ENCODE peak calls at places on chromosomes 1 and 21, in five cellular contexts. B is HTR-8/SVneo, A is A549, G is H9, K is lower lobe of right lung. Y is an unnamed sample.

GRCh38 chr1:178492341-178492740 is 4.4 kb downstream of the CLEC20A start:
- DNase-seq in B (no peak), A (no peak), G (no peak), K (no peak), Y (peak)

GRCh38 chr1:244796719-244797406 is 38.6 kb upstream of the COX20 start:
- DNase-seq in B (peak), A (peak), G (no peak), K (no peak), Y (peak)

GRCh38 chr1:91913018-91913417 is 27.1 kb upstream of the TGFBR3 start:
- DNase-seq in B (no peak), A (no peak), G (no peak), K (no peak), Y (no peak)

GRCh38 chr1:8040586-8040985 is 14.5 kb upstream of the ERRFI1 start:
- DNase-seq in B (peak), A (peak), G (no peak), K (peak), Y (no peak)

GRCh38 chr1:23168079-23168461 is 586 bp downstream of the LUZP1 start:
- DNase-seq in B (no peak), A (no peak), G (peak), K (peak), Y (no peak)

GRCh38 chr1:55747285-55747890 is 532.2 kb upstream of the USP24 start:
- DNase-seq in B (no peak), A (no peak), G (no peak), K (no peak), Y (no peak)

GRCh38 chr1:199743227-199743626 is 284.3 kb upstream of the NR5A2 start:
- DNase-seq in B (peak), A (no peak), G (no peak), K (no peak), Y (no peak)

GRCh38 chr1:155871390-155871789 is 12.0 kb downstream of the SYT11 start:
- DNase-seq in B (no peak), A (no peak), G (no peak), K (no peak), Y (no peak)

GRCh38 chr1:21956720-21957552 is 19.8 kb upstream of the HSPG2 start:
- DNase-seq in B (peak), A (no peak), G (no peak), K (peak), Y (peak)

GRCh38 chr21:45430521-45431501 is 25.8 kb downstream of the COL18A1 start:
- DNase-seq in B (peak), A (no peak), G (peak), K (no peak), Y (peak)

GRCh38 chr21:43362306-43362927 is 64.5 kb downstream of the SIK1 start:
- DNase-seq in B (no peak), A (no peak), G (peak), K (peak), Y (peak)

GRCh38 chr1:29832936-29833335 is 596.6 kb downstream of the PTPRU start:
- DNase-seq in B (no peak), A (no peak), G (peak), K (no peak), Y (no peak)

GRCh38 chr1:184820218-184820720 is 65.6 kb upstream of the EDEM3 start:
- DNase-seq in B (no peak), A (no peak), G (no peak), K (no peak), Y (no peak)

GRCh38 chr1:23027352-23027907 is 8.2 kb downstream of the KDM1A start:
- DNase-seq in B (no peak), A (no peak), G (no peak), K (no peak), Y (no peak)

GRCh38 chr1:171966426-171967220 is 125.3 kb downstream of the DNM3 start:
- DNase-seq in B (no peak), A (peak), G (peak), K (no peak), Y (no peak)

GRCh38 chr1:162412002-162412401 is at the start of gene SH2D1B:
- DNase-seq in B (no peak), A (no peak), G (no peak), K (no peak), Y (no peak)

GRCh38 chr1:95407864-95408291 is 173.9 kb downstream of the RWDD3 start:
- DNase-seq in B (no peak), A (no peak), G (peak), K (no peak), Y (peak)

GRCh38 chr1:21861602-21862429 is 49.8 kb downstream of the LDLRAD2 start:
- DNase-seq in B (peak), A (peak), G (no peak), K (no peak), Y (no peak)